ENCODE peak calls at places on chromosomes 4 and X, in five cellular contexts. B, P, F, Y and J are unnamed samples.

GRCh38 chr4:147175460-147176025 is 229.9 kb upstream of the TTC29 start:
- DNase-seq in B (no peak), P (no peak), F (no peak), Y (no peak), J (no peak)

GRCh38 chr4:48195853-48196252 is 61.8 kb upstream of the TXK start:
- DNase-seq in B (no peak), P (no peak), F (no peak), Y (no peak), J (no peak)

GRCh38 chrX:55143621-55144020 is 54.8 kb downstream of the PAGE2 start:
- DNase-seq in B (no peak), P (no peak), F (no peak), Y (no peak), J (no peak)

GRCh38 chr4:149790172-149790907 is 25.3 kb downstream of the IQCM start:
- DNase-seq in B (no peak), P (no peak), F (no peak), Y (no peak), J (no peak)

GRCh38 chrX:132022115-132022862 is 813 bp upstream of the STK26 start:
- DNase-seq in B (no peak), P (no peak), F (no peak), Y (no peak), J (no peak)

GRCh38 chr4:155307731-155308277 is 69.0 kb downstream of the MAP9 start:
- DNase-seq in B (no peak), P (no peak), F (no peak), Y (no peak), J (no peak)

GRCh38 chr4:121072836-121073362 is 564 bp upstream of the NDNF start:
- DNase-seq in B (no peak), P (peak; percentile 8), F (peak; percentile 19), Y (no peak), J (peak; percentile 28)

GRCh38 chrX:38896724-38897298 is 95.6 kb downstream of the MID1IP1 start:
- DNase-seq in B (no peak), P (peak; percentile 30), F (no peak), Y (no peak), J (no peak)

GRCh38 chr4:70712604-70713452 is 8.9 kb upstream of the RUFY3 start:
- DNase-seq in B (no peak), P (no peak), F (no peak), Y (no peak), J (no peak)

GRCh38 chr4:8168232-8168631 is 9.6 kb upstream of the ABLIM2 start:
- DNase-seq in B (no peak), P (no peak), F (no peak), Y (no peak), J (no peak)
- TF ChIP-seq CTCF in B (peak; percentile 49), P (peak; percentile 2), F (peak; percentile 26), Y (peak; percentile 78), J (no peak)

DNA sequence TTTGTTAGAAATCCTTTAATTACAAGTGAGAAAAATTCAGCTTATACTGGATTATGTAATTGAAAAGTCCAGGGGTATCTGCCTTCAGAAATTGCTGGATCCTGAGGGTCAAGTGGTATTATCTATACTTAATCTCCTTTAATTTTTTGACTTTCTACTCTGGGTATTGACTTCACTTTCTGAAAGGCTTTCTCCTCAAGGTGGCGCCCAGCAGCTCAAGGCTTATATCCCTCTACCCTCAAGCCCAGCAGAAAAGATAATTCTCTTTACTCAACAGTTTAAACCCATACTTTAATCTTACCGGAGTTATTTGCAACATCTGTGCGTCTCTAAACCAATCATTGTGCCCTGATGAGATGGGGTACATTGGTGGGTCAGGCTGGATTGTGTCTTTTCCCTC is 129.5 kb downstream of the LARP7 start:
- DNase-seq in B (no peak), P (peak; percentile 27), F (no peak), Y (peak; percentile 34), J (no peak)
- TF ChIP-seq CTCF in B (peak; percentile 62), P (peak; percentile 43), F (peak; percentile 28), Y (peak; percentile 71), J (no peak)

GRCh38 chr4:87033902-87034301 is 99.1 kb downstream of the AFF1 start:
- DNase-seq in B (no peak), P (no peak), F (no peak), Y (no peak), J (no peak)
- TF ChIP-seq CTCF in B (no peak), P (no peak), F (peak; percentile 21), Y (peak; percentile 11), J (no peak)

DNA sequence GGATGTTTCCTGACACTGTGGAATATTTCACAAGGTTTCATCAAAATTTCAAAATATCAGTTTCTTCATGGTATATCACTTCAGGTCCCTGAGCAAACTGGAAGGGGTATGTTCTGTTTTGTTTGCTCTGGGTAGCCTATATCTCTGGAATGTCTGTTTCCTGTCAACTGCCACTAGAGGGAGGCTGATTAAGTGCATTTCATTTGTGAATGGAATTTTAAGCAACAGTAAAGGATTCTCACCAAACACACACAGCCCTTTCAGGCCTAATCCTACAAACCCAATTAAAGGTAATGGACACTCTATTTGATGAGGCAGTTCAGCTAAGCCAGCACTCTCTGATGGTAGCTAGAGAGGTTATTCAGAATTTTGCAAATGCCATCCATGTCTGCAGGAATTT is 307.1 kb downstream of the TEX13A start:
- DNase-seq in B (no peak), P (no peak), F (no peak), Y (peak; percentile 4), J (no peak)
- TF ChIP-seq CTCF in B (no peak), P (no peak), F (peak; percentile 44), Y (peak; percentile 49), J (no peak)

GRCh38 chr4:89172865-89173264 is 61.5 kb downstream of the TIGD2 start:
- DNase-seq in B (no peak), P (no peak), F (no peak), Y (no peak), J (no peak)
- TF ChIP-seq CTCF in B (peak; percentile 5), P (no peak), F (no peak), Y (no peak), J (no peak)

GRCh38 chr4:82489987-82490386 is 59.6 kb downstream of the ENOPH1 start:
- DNase-seq in B (no peak), P (no peak), F (no peak), Y (no peak), J (no peak)
- TF ChIP-seq CTCF in B (no peak), P (no peak), F (no peak), Y (no peak), J (no peak)

DNA sequence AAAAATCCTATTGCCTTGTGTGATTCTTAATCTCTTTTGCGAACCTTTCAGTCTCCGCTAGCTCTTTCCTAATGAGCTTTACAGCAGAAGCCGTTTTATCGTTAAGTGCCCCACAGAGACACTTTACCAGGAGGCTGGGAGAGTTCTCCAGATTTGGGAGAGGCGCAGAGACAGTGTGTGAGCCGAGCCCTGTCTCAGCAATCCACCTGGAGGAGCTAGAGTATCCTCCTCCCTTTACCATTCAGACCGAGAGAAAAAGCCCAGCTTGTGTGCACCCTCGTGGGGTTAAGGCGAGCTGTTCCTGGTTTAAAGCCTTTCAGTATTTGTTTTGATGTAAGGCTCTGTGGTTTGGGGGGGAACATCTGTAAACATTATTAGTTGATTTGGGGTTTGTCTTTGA is 54.9 kb upstream of the MTM1 start:
- DNase-seq in B (no peak), P (no peak), F (no peak), Y (no peak), J (no peak)
- TF ChIP-seq CTCF in B (no peak), P (no peak), F (no peak), Y (no peak), J (no peak)

DNA sequence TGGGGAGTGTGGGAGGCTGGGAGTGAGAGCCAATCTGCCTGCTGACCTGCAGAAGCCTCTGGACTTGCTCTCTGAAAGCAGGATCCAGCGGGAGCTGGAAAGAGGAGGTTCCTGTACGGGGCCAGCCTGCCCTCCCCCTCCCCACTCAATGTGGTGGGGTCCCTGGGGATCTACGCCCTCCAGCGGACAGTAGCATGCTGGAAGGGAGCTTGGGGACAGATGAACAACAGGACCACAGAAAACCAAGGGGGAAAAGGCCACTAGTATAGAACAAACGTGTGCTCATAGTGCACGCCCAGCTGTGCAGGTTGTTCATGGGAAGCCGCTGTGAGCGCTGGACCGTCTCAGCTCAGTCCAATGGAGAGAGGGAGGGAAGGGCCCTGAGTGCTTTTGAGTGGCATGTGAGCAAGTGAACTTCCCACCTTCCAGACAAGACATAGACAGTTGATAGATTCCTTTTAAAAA is 15.8 kb downstream of the HMX1 start:
- DNase-seq in B (no peak), P (no peak), F (no peak), Y (no peak), J (no peak)
- TF ChIP-seq CTCF in B (no peak), P (no peak), F (no peak), Y (peak; percentile 14), J (no peak)

DNA sequence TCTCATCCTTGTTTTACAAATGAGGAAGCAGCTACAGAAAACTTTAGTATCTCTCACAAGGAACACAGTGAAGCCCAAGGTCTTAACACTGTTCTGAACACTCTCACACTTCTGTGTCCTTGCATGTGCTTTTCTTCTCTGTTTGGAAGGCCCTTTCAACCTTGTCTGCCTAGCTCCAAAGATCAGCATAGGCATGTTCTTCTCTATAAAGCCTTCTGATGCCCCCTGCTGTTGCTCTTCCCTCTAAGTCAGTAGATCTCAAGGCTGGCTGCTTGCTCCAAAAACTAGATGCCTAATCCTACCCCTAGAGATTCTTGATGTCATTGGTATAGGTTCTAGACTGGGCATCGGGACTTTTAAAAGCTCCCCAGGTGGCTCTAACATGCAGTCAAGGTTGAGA is 5.9 kb downstream of the APOO start:
- DNase-seq in B (no peak), P (peak; percentile 52), F (no peak), Y (peak; percentile 47), J (peak; percentile 33)
- TF ChIP-seq CTCF in B (peak; percentile 35), P (peak; percentile 55), F (peak; percentile 61), Y (peak; percentile 35), J (peak; percentile 34)

GRCh38 chr4:159256037-159256436 is 153.2 kb downstream of the RAPGEF2 start:
- DNase-seq in B (no peak), P (no peak), F (no peak), Y (no peak), J (no peak)
- TF ChIP-seq CTCF in B (no peak), P (no peak), F (peak; percentile 10), Y (peak; percentile 35), J (no peak)